ENCODE peak calls at places on chromosomes 7 and 10, in six cellular contexts. J, Y, I, C, Q and H are unnamed samples.

GRCh38 chr7:13017325-13017853 is 330.0 kb downstream of the ARL4A start:
- DNase-seq in C (no peak), Q (peak; percentile 80), I (peak; percentile 35), Y (peak; percentile 84), J (peak; percentile 94), H (peak; percentile 88)

GRCh38 chr7:27423290-27423689 is 180.7 kb downstream of the EVX1 start:
- DNase-seq in J (no peak), Q (no peak), I (no peak), Y (no peak), C (no peak), H (no peak)

GRCh38 chr10:72712136-72712535 is 20.2 kb downstream of the MCU start:
- DNase-seq in J (peak; percentile 33), Q (peak; percentile 43), C (no peak), Y (no peak), I (no peak), H (peak; percentile 61)

GRCh38 chr7:36881206-36881605 is 156.9 kb upstream of the AOAH start:
- DNase-seq in J (no peak), Y (no peak), C (no peak), I (no peak), Q (no peak), H (no peak)

GRCh38 chr7:68853254-68853653 is 745.0 kb upstream of the AUTS2 start:
- DNase-seq in C (no peak), J (no peak), I (no peak), Y (no peak), Q (no peak), H (no peak)

GRCh38 chr7:47492720-47493119 is 89.2 kb downstream of the TNS3 start:
- DNase-seq in I (no peak), Q (no peak), Y (no peak), J (no peak), C (no peak), H (no peak)

GRCh38 chr7:31488562-31489203 is 25.2 kb upstream of the ITPRID1 start:
- DNase-seq in C (peak; percentile 69), Y (peak; percentile 33), Q (peak; percentile 10), J (peak; percentile 80), I (peak; percentile 88), H (no peak)

GRCh38 chr7:42244828-42245227 is 7.8 kb upstream of the GLI3 start:
- DNase-seq in Y (no peak), Q (peak; percentile 86), I (no peak), J (no peak), C (no peak), H (peak; percentile 87)

GRCh38 chr7:124084024-124084423 is 51.2 kb upstream of the TMEM229A start:
- DNase-seq in I (no peak), Q (peak; percentile 54), C (no peak), J (peak; percentile 7), Y (no peak), H (no peak)

GRCh38 chr10:1047937-1048336 is 982 bp downstream of the IDI1 start:
- DNase-seq in J (peak; percentile 43), Y (no peak), I (no peak), Q (peak; percentile 38), C (no peak), H (no peak)

GRCh38 chr10:62084434-62084833 is 182.9 kb downstream of the ARID5B start:
- DNase-seq in C (no peak), Q (no peak), I (no peak), Y (no peak), J (no peak), H (no peak)

GRCh38 chr7:133742709-133743538 is 384.2 kb upstream of the LRGUK start:
- DNase-seq in C (no peak), J (peak; percentile 45), I (no peak), Y (no peak), Q (peak; percentile 27), H (peak; percentile 36)

GRCh38 chr7:14905764-14906163 is 3.2 kb upstream of the DGKB start:
- DNase-seq in Q (peak; percentile 3), J (no peak), C (no peak), Y (no peak), I (no peak), H (no peak)

GRCh38 chr7:15305002-15305600 is 256.7 kb downstream of the AGMO start:
- DNase-seq in Q (peak; percentile 66), I (peak; percentile 38), C (no peak), Y (peak; percentile 39), J (peak; percentile 64), H (peak; percentile 39)

GRCh38 chr10:51405580-51406367 is 293.6 kb downstream of the CSTF2T start:
- DNase-seq in I (peak; percentile 38), C (no peak), Q (no peak), Y (peak; percentile 41), J (peak; percentile 13), H (peak; percentile 12)

GRCh38 chr7:56537952-56538351 is 421.7 kb upstream of the NUPR2 start:
- DNase-seq in I (no peak), Y (no peak), J (no peak), C (no peak), Q (no peak), H (no peak)

GRCh38 chr10:21509391-21510217 is 15.9 kb downstream of the SKIDA1 start:
- DNase-seq in Y (no peak), I (no peak), C (no peak), Q (no peak), J (peak; percentile 89), H (no peak)
- H2BK5ac ChIP-seq in Y (peak overlapping the region; percentile 97), I (no peak overlapping the region), C (peak overlapping the region; percentile 96), Q (no peak overlapping the region), J (peak overlapping the region; percentile 95), H (no peak overlapping the region)

DNA sequence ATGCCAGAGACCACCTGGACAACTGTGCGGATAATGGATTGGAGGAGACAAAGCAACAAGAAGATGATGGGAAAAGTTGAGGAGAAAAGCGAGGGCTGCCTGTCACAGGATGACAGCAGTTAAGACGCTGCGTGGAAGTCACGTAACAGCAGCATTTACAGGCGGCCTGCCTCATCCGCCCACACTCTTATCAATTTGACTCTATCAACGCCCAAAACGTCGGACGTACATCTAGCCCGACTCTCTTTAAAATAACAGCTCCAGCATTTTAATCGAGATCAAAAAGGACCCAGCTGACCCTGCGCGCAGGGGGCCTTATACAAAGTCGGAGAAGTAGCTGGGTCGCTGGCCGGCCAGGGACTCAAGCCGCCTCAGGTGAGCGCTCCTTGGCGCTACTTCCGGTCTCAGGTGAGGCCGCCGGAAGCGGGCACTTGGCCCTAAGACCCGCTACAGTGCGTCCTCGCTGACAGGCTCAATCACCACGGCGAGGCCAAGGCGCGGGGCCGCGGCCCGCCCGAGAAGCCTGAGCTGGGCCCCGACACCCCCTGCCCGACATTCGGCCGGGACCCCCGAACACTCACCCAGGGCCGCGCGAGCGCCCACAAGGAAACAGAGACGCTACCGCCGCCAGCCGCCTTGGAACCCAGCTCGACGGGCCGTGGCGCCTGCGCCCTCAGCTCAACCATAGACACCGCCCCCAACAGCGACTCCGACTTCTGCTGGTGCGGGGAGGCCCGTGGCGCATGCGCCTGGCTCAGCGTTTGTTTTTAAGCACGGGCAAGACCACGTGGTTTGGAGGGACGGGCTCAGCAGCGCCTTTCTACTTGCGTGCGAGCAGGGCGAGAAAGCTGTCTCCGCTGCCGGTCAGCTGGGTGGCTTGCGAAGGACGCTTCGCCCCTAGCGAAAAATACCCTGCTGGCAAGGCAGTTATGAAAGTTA is at the start of gene ERCC6:
- DNase-seq in J (peak; percentile 98), C (peak; percentile 94), I (peak; percentile 98), Q (peak; percentile 98), Y (peak; percentile 92), H (peak; percentile 98)
- H2BK5ac ChIP-seq in J (no peak within 1 kb of the TSS), C (peak within 1 kb of the TSS; percentile 50), I (no peak within 1 kb of the TSS), Q (no peak within 1 kb of the TSS), Y (no peak within 1 kb of the TSS), H (peak within 1 kb of the TSS; percentile 30)

GRCh38 chr10:31759816-31760626 is 168.6 kb downstream of the ARHGAP12 start:
- DNase-seq in Q (peak; percentile 99), C (peak; percentile 90), J (peak; percentile 99), Y (peak; percentile 94), I (peak; percentile 98), H (peak; percentile 97)
- H2BK5ac ChIP-seq in Q (no peak overlapping the region), C (peak overlapping the region; percentile 94), J (peak overlapping the region; percentile 36), Y (peak overlapping the region; percentile 67), I (no peak overlapping the region), H (peak overlapping the region; percentile 84)

DNA sequence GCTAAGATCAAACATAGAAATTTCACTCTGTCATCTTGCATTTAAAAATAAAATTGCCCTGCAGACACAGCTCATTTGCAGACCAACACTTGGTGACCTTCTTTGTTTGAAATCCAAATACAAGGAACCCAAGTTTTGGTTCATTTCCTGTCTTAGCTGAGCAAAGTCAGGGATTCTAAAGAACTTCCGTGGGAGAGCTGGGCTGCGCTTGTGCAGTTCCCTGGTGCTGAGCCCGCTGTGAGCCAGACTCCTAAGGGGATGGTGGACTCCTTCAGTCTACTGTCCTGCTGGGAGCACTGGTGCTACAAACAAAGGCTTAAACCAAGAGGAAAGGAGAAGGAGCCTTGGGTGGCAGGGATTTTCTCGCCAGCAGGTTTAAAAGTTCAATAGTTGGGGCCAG is 60.0 kb downstream of the MYOF start:
- DNase-seq in J (no peak), Q (no peak), I (no peak), Y (no peak), C (no peak), H (peak; percentile 39)
- H2BK5ac ChIP-seq in J (no peak overlapping the region), Q (no peak overlapping the region), I (no peak overlapping the region), Y (no peak overlapping the region), C (no peak overlapping the region), H (peak overlapping the region; percentile 2)

DNA sequence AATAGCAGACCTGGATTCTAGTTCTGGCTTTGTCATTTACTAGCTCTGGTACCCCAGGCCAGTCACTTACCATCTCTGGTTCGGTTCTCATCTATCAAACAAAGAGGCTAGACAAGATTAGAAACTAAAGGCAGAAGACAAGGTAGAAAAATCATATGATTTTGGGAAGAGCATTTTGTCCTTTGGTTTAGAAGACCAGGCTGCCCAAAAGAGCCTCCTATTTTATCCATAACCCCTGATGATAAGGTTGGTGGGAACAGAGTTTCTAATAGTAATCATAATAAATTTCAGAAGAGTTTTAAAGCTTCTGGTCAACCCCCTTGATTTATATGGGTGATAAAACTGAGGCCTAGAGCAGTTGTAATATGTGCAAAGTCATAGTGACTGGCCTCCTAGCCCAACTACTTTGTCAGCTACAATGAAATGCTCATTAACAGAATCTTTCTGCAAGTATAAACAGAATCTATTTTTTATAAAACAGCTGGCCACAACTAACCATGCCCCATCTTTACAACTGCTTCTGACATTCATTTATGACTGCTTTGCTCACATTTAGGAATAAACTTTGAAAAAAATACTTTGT is 23.4 kb downstream of the COX15 start:
- DNase-seq in Y (no peak), I (no peak), Q (peak; percentile 46), C (no peak), J (no peak), H (peak; percentile 56)
- H2BK5ac ChIP-seq in Y (no peak overlapping the region), I (no peak overlapping the region), Q (no peak overlapping the region), C (no peak overlapping the region), J (no peak overlapping the region), H (peak overlapping the region; percentile 98)

GRCh38 chr7:111559665-111560064 is 2.6 kb downstream of the IMMP2L start:
- DNase-seq in C (no peak), Q (no peak), I (no peak), J (no peak), Y (no peak), H (no peak)

GRCh38 chr7:111561659-111561908 is 708 bp downstream of the IMMP2L start:
- DNase-seq in Y (no peak), Q (no peak), I (peak; percentile 31), J (no peak), C (no peak), H (no peak)

GRCh38 chr7:111560773-111561658 is 1.3 kb downstream of the IMMP2L start:
- DNase-seq in I (no peak), J (peak; percentile 77), Q (peak; percentile 55), C (no peak), Y (no peak), H (peak; percentile 50)

GRCh38 chr7:111564078-111564477 is 1.8 kb upstream of the IMMP2L start:
- DNase-seq in I (no peak), Q (no peak), Y (no peak), J (no peak), C (no peak), H (no peak)

GRCh38 chr7:111561909-111562732 is at the start of gene IMMP2L:
- DNase-seq in Y (peak; percentile 76), J (peak; percentile 87), Q (peak; percentile 80), I (peak; percentile 84), C (peak; percentile 62), H (peak; percentile 76)
- H2BK5ac ChIP-seq in Y (peak within 1 kb of the TSS; percentile 91), J (peak within 1 kb of the TSS; percentile 71), Q (peak within 1 kb of the TSS; percentile 76), I (no peak within 1 kb of the TSS), C (peak within 1 kb of the TSS; percentile 89), H (peak within 1 kb of the TSS; percentile 68)

GRCh38 chr7:883029-884021 is 7.0 kb downstream of the GET4 start:
- DNase-seq in C (no peak), Y (no peak), Q (no peak), I (no peak), J (no peak), H (no peak)
- H2BK5ac ChIP-seq in C (no peak overlapping the region), Y (peak overlapping the region; percentile 13), Q (no peak overlapping the region), I (no peak overlapping the region), J (no peak overlapping the region), H (no peak overlapping the region)